ENCODE peak calls at places on chromosomes 6 and 20, in four cellular contexts. One of them, this sample, is unnamed.

GRCh38 chr6:135465307-135465706 is 32.2 kb downstream of the AHI1 start:
- DNase-seq in GM12891: no peak
- DNase-seq in K562: no peak
- DNase-seq in GM12878: no peak
- DNase-seq in this sample: no peak

GRCh38 chr6:3117912-3118352 is 579 bp upstream of the BPHL start:
- DNase-seq in GM12891: no peak
- DNase-seq in K562: no peak
- DNase-seq in GM12878: no peak
- DNase-seq in this sample: no peak

GRCh38 chr6:42306439-42307140 is 88.9 kb upstream of the MRPS10 start:
- DNase-seq in GM12878: no peak
- DNase-seq in GM12891: no peak
- DNase-seq in K562: no peak
- DNase-seq in this sample: no peak

GRCh38 chr6:89797317-89797716 is 22.3 kb downstream of the MDN1 start:
- DNase-seq in GM12891: no peak
- DNase-seq in K562: no peak
- DNase-seq in GM12878: no peak
- DNase-seq in this sample: no peak

GRCh38 chr20:45959126-45959525 is 12.9 kb downstream of the ZNF335 start:
- DNase-seq in GM12878: no peak
- DNase-seq in K562: no peak
- DNase-seq in GM12891: no peak
- DNase-seq in this sample: no peak

GRCh38 chr6:43036712-43037111 is 15.3 kb downstream of the RRP36 start:
- DNase-seq in K562: no peak
- DNase-seq in GM12891: no peak
- DNase-seq in GM12878: no peak
- DNase-seq in this sample: no peak

GRCh38 chr6:21587925-21588811 is 5.4 kb upstream of the SOX4 start:
- DNase-seq in GM12891: peak
- DNase-seq in K562: no peak
- DNase-seq in GM12878: no peak
- DNase-seq in this sample: peak

GRCh38 chr6:32195902-32196681 is 3.6 kb upstream of the GPSM3 start:
- DNase-seq in GM12891: peak
- DNase-seq in K562: peak
- DNase-seq in GM12878: peak
- DNase-seq in this sample: peak

GRCh38 chr6:32637219-32637880 is at the start of gene HLA-DQA1:
- DNase-seq in GM12878: peak
- DNase-seq in GM12891: no peak
- DNase-seq in K562: no peak
- DNase-seq in this sample: no peak

GRCh38 chr20:50515471-50516106 is 5.4 kb downstream of the PTPN1 start:
- DNase-seq in GM12891: no peak
- DNase-seq in K562: no peak
- DNase-seq in GM12878: no peak
- DNase-seq in this sample: no peak

GRCh38 chr20:21272279-21272678 is 30.9 kb upstream of the XRN2 start:
- DNase-seq in GM12878: no peak
- DNase-seq in GM12891: no peak
- DNase-seq in K562: no peak
- DNase-seq in this sample: no peak

GRCh38 chr6:90362273-90362672 is 65.6 kb upstream of the BACH2 start:
- DNase-seq in GM12878: no peak
- DNase-seq in GM12891: no peak
- DNase-seq in K562: no peak
- DNase-seq in this sample: no peak

GRCh38 chr6:127484207-127484858 is 25.1 kb upstream of the KIAA0408 start:
- DNase-seq in GM12878: peak
- DNase-seq in GM12891: peak
- DNase-seq in K562: no peak
- DNase-seq in this sample: no peak

GRCh38 chr6:142152731-142153130 is 5.7 kb downstream of the VTA1 start:
- DNase-seq in K562: no peak
- DNase-seq in GM12878: no peak
- DNase-seq in GM12891: no peak
- DNase-seq in this sample: no peak

GRCh38 chr6:157535354-157536217 is 154.6 kb downstream of the ZDHHC14 start:
- DNase-seq in GM12891: no peak
- DNase-seq in GM12878: peak
- DNase-seq in K562: no peak
- DNase-seq in this sample: peak

GRCh38 chr6:151067684-151068596 is 171.8 kb upstream of the AKAP12 start:
- DNase-seq in K562: no peak
- DNase-seq in GM12878: no peak
- DNase-seq in GM12891: no peak
- DNase-seq in this sample: no peak

GRCh38 chr6:39003072-39003471 is 45.5 kb upstream of the GLP1R start:
- DNase-seq in GM12891: no peak
- DNase-seq in K562: peak
- DNase-seq in GM12878: no peak
- DNase-seq in this sample: no peak

GRCh38 chr6:116446399-116446798 is 14.8 kb upstream of the CALHM6 start:
- DNase-seq in K562: no peak
- DNase-seq in GM12878: no peak
- DNase-seq in GM12891: no peak
- DNase-seq in this sample: peak

GRCh38 chr6:19986691-19987438 is 149.7 kb downstream of the ID4 start:
- DNase-seq in K562: no peak
- DNase-seq in GM12891: no peak
- DNase-seq in GM12878: no peak
- DNase-seq in this sample: no peak

GRCh38 chr6:134632034-134632433 is 314.1 kb upstream of the SGK1 start:
- DNase-seq in K562: no peak
- DNase-seq in GM12891: no peak
- DNase-seq in GM12878: no peak
- DNase-seq in this sample: no peak

GRCh38 chr6:137213331-137213740 is 5.8 kb downstream of the IFNGR1 start:
- DNase-seq in K562: no peak
- DNase-seq in GM12878: no peak
- DNase-seq in GM12891: no peak
- DNase-seq in this sample: no peak

GRCh38 chr20:61767776-61768494 is 297.7 kb downstream of the TAF4 start:
- DNase-seq in GM12891: no peak
- DNase-seq in GM12878: no peak
- DNase-seq in K562: no peak
- DNase-seq in this sample: no peak

GRCh38 chr6:150394886-150395285 is 26.1 kb downstream of the IYD start:
- DNase-seq in GM12878: no peak
- DNase-seq in GM12891: no peak
- DNase-seq in K562: no peak
- DNase-seq in this sample: no peak

GRCh38 chr6:71913431-71913830 is 27.1 kb downstream of the RIMS1 start:
- DNase-seq in K562: no peak
- DNase-seq in GM12891: no peak
- DNase-seq in GM12878: no peak
- DNase-seq in this sample: no peak

GRCh38 chr20:63837475-63837874 is 6.4 kb upstream of the ZBTB46 start:
- DNase-seq in K562: no peak
- DNase-seq in GM12878: no peak
- DNase-seq in GM12891: no peak
- DNase-seq in this sample: no peak

GRCh38 chr6:124661231-124661630 is 301.0 kb upstream of the RNF217 start:
- DNase-seq in GM12891: no peak
- DNase-seq in GM12878: no peak
- DNase-seq in K562: no peak
- DNase-seq in this sample: no peak

GRCh38 chr20:20638877-20639276 is 73.6 kb downstream of the RALGAPA2 start:
- DNase-seq in K562: no peak
- DNase-seq in GM12891: no peak
- DNase-seq in GM12878: no peak
- DNase-seq in this sample: no peak

GRCh38 chr6:1987640-1988039 is 257.8 kb downstream of the GMDS start:
- DNase-seq in GM12891: no peak
- DNase-seq in GM12878: no peak
- DNase-seq in K562: no peak
- DNase-seq in this sample: no peak

GRCh38 chr6:6962086-6962485 is 145.7 kb upstream of the RREB1 start:
- DNase-seq in K562: no peak
- DNase-seq in GM12878: no peak
- DNase-seq in GM12891: no peak
- DNase-seq in this sample: no peak

GRCh38 chr6:6964675-6965074 is 143.1 kb upstream of the RREB1 start:
- DNase-seq in GM12891: no peak
- DNase-seq in K562: no peak
- DNase-seq in GM12878: no peak
- DNase-seq in this sample: no peak

GRCh38 chr6:6962699-6963098 is 145.1 kb upstream of the RREB1 start:
- DNase-seq in K562: no peak
- DNase-seq in GM12891: no peak
- DNase-seq in GM12878: no peak
- DNase-seq in this sample: no peak

GRCh38 chr6:6966127-6966526 is 141.6 kb upstream of the RREB1 start:
- DNase-seq in GM12891: no peak
- DNase-seq in K562: no peak
- DNase-seq in GM12878: no peak
- DNase-seq in this sample: no peak

DNA sequence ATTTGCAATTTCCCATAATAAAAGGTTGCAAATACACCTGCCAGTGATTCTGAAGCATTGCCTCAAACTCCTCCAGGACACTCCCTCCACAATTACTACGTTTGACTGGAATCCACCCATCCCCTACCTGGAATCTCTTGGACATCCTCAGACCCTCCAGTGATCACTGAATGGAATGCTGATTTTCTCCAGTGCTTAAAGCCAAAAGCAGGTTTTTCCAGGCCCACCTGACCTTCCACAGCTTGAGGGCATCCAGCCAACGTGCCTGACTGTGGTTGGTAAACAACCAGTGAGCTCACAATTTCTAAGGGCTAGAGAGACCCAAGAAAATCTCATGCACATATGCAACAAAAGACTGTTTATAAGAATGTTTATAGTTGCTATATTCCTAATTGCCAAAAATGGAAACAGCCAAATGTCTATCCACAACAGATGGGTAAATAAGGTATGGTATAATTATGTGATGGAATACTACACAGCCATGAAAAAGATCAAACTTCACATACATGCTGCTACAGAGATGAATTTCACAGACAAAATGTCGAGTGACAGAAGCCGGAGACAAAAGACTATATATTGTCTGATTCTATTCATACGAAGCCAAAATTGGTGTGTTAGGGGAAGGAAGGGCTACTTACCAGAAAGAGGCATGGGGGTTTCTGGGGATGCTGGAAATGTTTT is 147.1 kb upstream of the RREB1 start:
- DNase-seq in K562: no peak
- DNase-seq in GM12878: no peak
- DNase-seq in GM12891: no peak
- DNase-seq in this sample: no peak
- TF ChIP-seq SPI1 in K562: no peak
- TF ChIP-seq SPI1 in GM12878: no peak
- TF ChIP-seq SPI1 in GM12891: no peak
- TF ChIP-seq SPI1 in this sample: no peak

DNA sequence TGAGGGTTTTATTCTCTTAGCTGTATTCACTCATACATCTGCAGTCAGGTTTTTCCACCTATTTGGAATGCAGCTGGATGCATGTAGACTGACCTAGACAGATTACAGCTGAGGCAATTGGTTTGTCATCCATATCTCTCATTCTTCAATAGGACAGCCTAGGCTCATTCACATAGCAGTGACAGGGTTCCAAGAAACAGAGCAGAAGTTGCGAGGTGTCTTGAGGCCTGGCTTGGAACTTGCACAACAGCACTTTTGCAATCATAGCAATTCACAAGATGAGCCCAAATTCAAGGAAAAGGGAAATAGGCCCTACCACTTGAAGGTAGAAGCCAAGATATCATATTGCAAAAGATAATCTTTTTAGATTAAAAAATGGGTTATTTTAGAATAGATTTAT is 508.9 kb upstream of the JAG1 start:
- DNase-seq in GM12878: no peak
- DNase-seq in GM12891: no peak
- DNase-seq in K562: no peak
- DNase-seq in this sample: peak
- TF ChIP-seq SPI1 in GM12878: no peak
- TF ChIP-seq SPI1 in GM12891: no peak
- TF ChIP-seq SPI1 in K562: no peak
- TF ChIP-seq SPI1 in this sample: peak

DNA sequence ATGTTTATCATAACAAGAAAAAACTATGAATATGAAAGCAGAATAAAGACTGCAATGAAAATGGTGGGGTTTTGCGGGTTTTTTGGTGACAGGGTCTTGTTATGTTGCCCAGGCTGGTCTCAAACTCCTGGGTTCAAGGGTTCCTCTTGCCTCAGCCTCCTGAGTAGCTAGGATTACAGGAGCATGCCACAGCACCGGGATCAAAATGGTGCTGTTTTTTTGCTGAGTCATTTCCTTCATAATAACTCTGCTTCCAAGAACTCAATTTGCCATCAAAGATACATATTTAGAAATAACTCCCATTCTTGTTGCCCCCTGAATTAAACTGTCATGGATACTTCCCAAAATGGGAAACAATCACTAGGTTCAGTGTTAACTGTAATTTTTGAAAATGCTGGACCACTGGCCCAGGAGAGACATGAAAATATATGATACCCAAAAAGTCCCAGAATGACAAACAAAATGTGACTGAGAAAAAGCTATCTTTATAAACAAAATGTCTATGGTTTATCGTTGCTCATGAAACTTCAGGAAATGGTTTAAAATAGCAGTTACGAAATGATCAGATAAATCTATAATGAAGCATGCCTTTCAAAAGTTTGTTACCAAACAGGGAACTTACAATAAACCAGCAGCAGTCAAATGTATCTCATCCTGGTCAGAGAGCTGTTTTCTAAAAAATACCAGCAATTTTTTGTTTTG is 32.1 kb downstream of the ILRUN start:
- DNase-seq in GM12878: no peak
- DNase-seq in GM12891: no peak
- DNase-seq in K562: no peak
- DNase-seq in this sample: no peak
- TF ChIP-seq SPI1 in GM12878: no peak
- TF ChIP-seq SPI1 in GM12891: no peak
- TF ChIP-seq SPI1 in K562: no peak
- TF ChIP-seq SPI1 in this sample: no peak

DNA sequence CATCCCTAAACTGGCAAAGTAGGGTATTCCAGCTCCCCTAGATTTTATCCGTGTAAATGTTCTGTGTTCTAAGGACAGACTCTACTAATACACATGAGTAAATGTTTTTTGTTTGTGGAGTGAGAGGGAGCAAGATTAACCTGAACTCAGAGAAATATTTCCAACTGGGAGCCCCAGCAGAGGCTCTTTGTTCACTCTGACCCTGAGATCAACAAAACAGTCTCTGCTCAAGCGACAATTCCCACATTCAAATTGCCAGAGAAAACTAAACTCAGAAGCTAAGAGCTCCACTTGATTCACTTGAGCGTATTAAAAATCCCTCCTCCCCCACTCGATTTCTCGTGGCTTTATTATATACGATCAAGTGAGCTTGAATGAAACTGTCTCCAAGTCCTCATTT is 413.9 kb upstream of the JARID2 start:
- DNase-seq in GM12878: no peak
- DNase-seq in K562: no peak
- DNase-seq in GM12891: no peak
- DNase-seq in this sample: no peak
- TF ChIP-seq SPI1 in GM12878: no peak
- TF ChIP-seq SPI1 in K562: no peak
- TF ChIP-seq SPI1 in GM12891: no peak
- TF ChIP-seq SPI1 in this sample: no peak

GRCh38 chr6:167828325-167828956 is 1.7 kb downstream of the AFDN start:
- DNase-seq in GM12878: no peak
- DNase-seq in GM12891: no peak
- DNase-seq in K562: no peak
- DNase-seq in this sample: no peak
- TF ChIP-seq SPI1 in GM12878: no peak
- TF ChIP-seq SPI1 in GM12891: no peak
- TF ChIP-seq SPI1 in K562: no peak
- TF ChIP-seq SPI1 in this sample: no peak